ENCODE peak calls at places on chromosome 3, in ten cellular contexts. M is Panc1; T is OCI-LY7; H is tibial artery; C is CD8-positive, alpha-beta memory T cell; N is HCT116; A is lung; V is testis; E is fibroblast of lung; S is lower lobe of right lung. U is an unnamed sample. For H3K4me1, the result is how much of the 10 kb centered on the place peaks cover.

GRCh38 chr3:134473868-134474546 is 11.8 kb downstream of the ANAPC13 start:
- DNase-seq in M (no peak), T (peak), H (peak), C (peak), N (peak), A (peak), V (peak), E (peak), S (no peak), U (peak)

GRCh38 chr3:124850633-124851032 is 36.5 kb downstream of the ITGB5 start:
- DNase-seq in M (no peak), T (no peak), H (peak), C (no peak), N (no peak), A (no peak), V (peak), E (no peak), S (no peak), U (no peak)

GRCh38 chr3:87350367-87351199 is 74.2 kb upstream of the POU1F1 start:
- DNase-seq in M (peak), T (peak), H (no peak), C (peak), N (peak), A (no peak), V (peak), E (peak), S (no peak), U (no peak)

GRCh38 chr3:124558898-124559649 is 171.2 kb upstream of the UMPS start:
- DNase-seq in M (no peak), T (no peak), H (peak), C (no peak), N (peak), A (peak), V (peak), E (peak), S (peak), U (peak)

GRCh38 chr3:173135059-173135458 is 6.0 kb downstream of the SPATA16 start:
- DNase-seq in M (no peak), T (no peak), H (no peak), C (no peak), N (no peak), A (no peak), V (no peak), E (no peak), S (no peak), U (no peak)

GRCh38 chr3:21414506-21414905 is 336.5 kb downstream of the ZNF385D start:
- DNase-seq in M (no peak), T (no peak), H (no peak), C (no peak), N (no peak), A (no peak), V (no peak), E (no peak), S (no peak), U (no peak)

GRCh38 chr3:31240013-31240412 is 292.7 kb upstream of the STT3B start:
- DNase-seq in M (no peak), T (peak), H (no peak), C (no peak), N (no peak), A (no peak), V (no peak), E (no peak), S (no peak), U (no peak)

GRCh38 chr3:128001576-128001975 is 50.7 kb upstream of the SEC61A1 start:
- DNase-seq in M (no peak), T (no peak), H (no peak), C (no peak), N (no peak), A (no peak), V (no peak), E (no peak), S (no peak), U (no peak)

GRCh38 chr3:33749546-33750215 is 31.6 kb upstream of the CLASP2 start:
- DNase-seq in M (no peak), T (no peak), H (no peak), C (no peak), N (no peak), A (no peak), V (no peak), E (peak), S (no peak), U (no peak)

GRCh38 chr3:188861847-188862740 is 309.7 kb upstream of the TPRG1 start:
- DNase-seq in M (no peak), T (no peak), H (no peak), C (no peak), N (no peak), A (no peak), V (no peak), E (peak), S (no peak), U (no peak)

GRCh38 chr3:47324278-47324865 is 41.6 kb downstream of the KLHL18 start:
- DNase-seq in M (peak), T (peak), H (no peak), C (peak), N (peak), A (peak), V (peak), E (peak), S (no peak), U (peak)

GRCh38 chr3:154074966-154075365 is 46.2 kb upstream of the ARHGEF26 start:
- DNase-seq in M (no peak), T (no peak), H (no peak), C (no peak), N (no peak), A (no peak), V (no peak), E (no peak), S (no peak), U (no peak)

GRCh38 chr3:63857311-63857710 is 6.3 kb downstream of the THOC7 start:
- DNase-seq in M (no peak), T (no peak), H (no peak), C (no peak), N (no peak), A (no peak), V (no peak), E (no peak), S (no peak), U (no peak)

GRCh38 chr3:18489939-18490338 is 64.8 kb upstream of the SATB1 start:
- DNase-seq in M (no peak), T (peak), H (no peak), C (peak), N (no peak), A (no peak), V (no peak), E (no peak), S (no peak), U (peak)

DNA sequence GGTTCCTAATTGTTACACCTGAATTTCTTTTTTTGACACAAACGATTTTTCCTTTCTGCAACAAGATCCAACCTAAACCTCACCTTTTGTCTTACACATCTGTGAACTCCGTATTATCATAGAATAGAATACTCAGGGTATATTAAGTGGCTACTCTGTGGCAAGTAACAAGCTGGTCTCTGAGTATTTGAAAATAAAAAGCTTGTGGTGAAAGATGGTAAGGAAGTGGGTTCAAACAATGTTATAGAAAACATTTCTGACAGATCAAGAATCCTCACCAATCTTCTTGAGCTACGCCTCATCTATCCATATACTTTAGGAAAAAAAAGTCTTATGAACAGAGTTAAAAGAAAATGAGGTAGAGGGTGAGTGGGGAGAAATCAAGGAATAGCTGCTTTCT is 3.5 kb upstream of the ANKRD28 start:
- DNase-seq in M (no peak), T (no peak), H (no peak), C (no peak), N (no peak), A (no peak), V (no peak), E (no peak), S (no peak), U (no peak)
- H3K4me1 ChIP-seq in M (under half), T (under half), H (under half), C (half or more), N (half or more), A (under half), V (under half), E (under half), S (half or more), U (under half)

GRCh38 chr3:160677459-160677901 is 520 bp downstream of the ARL14 start:
- DNase-seq in M (peak), T (no peak), H (no peak), C (no peak), N (no peak), A (no peak), V (no peak), E (no peak), S (no peak), U (no peak)

GRCh38 chr3:160675566-160676124 is 1.3 kb upstream of the ARL14 start:
- DNase-seq in M (no peak), T (no peak), H (no peak), C (no peak), N (no peak), A (no peak), V (no peak), E (no peak), S (no peak), U (no peak)

GRCh38 chr3:160673188-160673587 is 3.8 kb upstream of the ARL14 start:
- DNase-seq in M (no peak), T (no peak), H (no peak), C (no peak), N (no peak), A (no peak), V (no peak), E (no peak), S (no peak), U (no peak)

GRCh38 chr3:160678447-160678846 is 1.5 kb downstream of the ARL14 start:
- DNase-seq in M (no peak), T (no peak), H (no peak), C (no peak), N (no peak), A (no peak), V (no peak), E (peak), S (no peak), U (peak)

GRCh38 chr3:160676547-160677303 is at the start of gene ARL14:
- DNase-seq in M (peak), T (no peak), H (no peak), C (no peak), N (peak), A (no peak), V (no peak), E (peak), S (no peak), U (no peak)
- H3K4me1 ChIP-seq in M (under half), T (under half), H (under half), C (under half), N (under half), A (under half), V (under half), E (under half), S (under half), U (under half)

DNA sequence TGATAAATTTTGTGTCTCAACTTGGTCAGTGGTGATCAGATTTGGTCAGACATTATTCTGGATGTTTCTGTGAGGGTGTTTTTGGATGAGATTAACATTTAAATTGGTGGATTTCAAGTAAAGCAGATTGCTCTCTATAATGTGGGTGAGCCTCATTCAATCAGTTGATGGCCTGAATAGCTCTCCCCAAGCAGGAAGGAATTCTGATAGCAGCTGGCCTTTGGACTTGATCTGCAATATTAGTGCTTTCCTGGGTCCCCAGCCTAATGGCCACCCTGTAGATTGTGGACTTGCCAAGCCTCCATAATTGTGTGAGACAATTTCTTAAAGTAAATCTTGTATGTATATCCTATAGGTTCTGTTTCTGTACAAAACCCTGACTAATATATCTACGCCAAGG is 153.9 kb upstream of the TBL1XR1 start:
- DNase-seq in M (no peak), T (no peak), H (no peak), C (no peak), N (no peak), A (no peak), V (no peak), E (no peak), S (no peak), U (peak)
- H3K4me1 ChIP-seq in M (under half), T (half or more), H (under half), C (under half), N (under half), A (under half), V (under half), E (under half), S (under half), U (under half)

GRCh38 chr3:171458857-171459129 is 1.4 kb downstream of the TNIK start:
- DNase-seq in M (no peak), T (no peak), H (no peak), C (no peak), N (no peak), A (no peak), V (no peak), E (no peak), S (no peak), U (no peak)
- H3K4me1 ChIP-seq in M (under half), T (under half), H (under half), C (under half), N (under half), A (under half), V (under half), E (under half), S (under half), U (under half)

GRCh38 chr3:49175530-49175929 is 4.1 kb downstream of the KLHDC8B start:
- DNase-seq in M (no peak), T (no peak), H (no peak), C (no peak), N (no peak), A (no peak), V (no peak), E (no peak), S (no peak), U (no peak)
- H3K4me1 ChIP-seq in M (under half), T (under half), H (under half), C (under half), N (under half), A (under half), V (under half), E (under half), S (under half), U (under half)

U was measured in Peyer's patch.